ENCODE peak calls at places on chromosomes 12 and 14, in ten cellular contexts. F is endothelial cell of umbilical vein, Y is stomach, R is cardiac fibroblast, L is body of pancreas, H is kidney, M is coronary artery, G is AG10803, B is choroid plexus epithelial cell, Q is WERI-Rb-1. E is an unnamed sample.

GRCh38 chr14:91354979-91355685 is 62.5 kb downstream of the CCDC88C start:
- DNase-seq in F (no peak), Y (no peak), R (no peak), L (no peak), H (peak; percentile 67), M (no peak), G (no peak), B (no peak), Q (peak; percentile 54), E (no peak)

GRCh38 chr12:71640316-71640715 is 23.3 kb downstream of the ZFC3H1 start:
- DNase-seq in F (no peak), Y (peak; percentile 28), R (no peak), L (peak; percentile 25), H (no peak), M (no peak), G (no peak), B (no peak), Q (no peak), E (no peak)

GRCh38 chr12:96985515-96986362 is 78.7 kb downstream of the NEDD1 start:
- DNase-seq in F (peak; percentile 23), Y (peak; percentile 35), R (peak; percentile 16), L (peak; percentile 45), H (no peak), M (no peak), G (no peak), B (peak; percentile 9), Q (peak; percentile 18), E (peak; percentile 49)

GRCh38 chr14:49033131-49033530 is 553.0 kb downstream of the RPS29 start:
- DNase-seq in F (no peak), Y (no peak), R (no peak), L (no peak), H (no peak), M (no peak), G (no peak), B (no peak), Q (no peak), E (no peak)

GRCh38 chr14:99892406-99892805 is 99.2 kb downstream of the EML1 start:
- DNase-seq in F (no peak), Y (no peak), R (no peak), L (no peak), H (no peak), M (no peak), G (no peak), B (no peak), Q (no peak), E (no peak)

GRCh38 chr12:124039276-124039675 is 66.3 kb downstream of the ZNF664 start:
- DNase-seq in F (no peak), Y (no peak), R (peak; percentile 54), L (peak; percentile 69), H (no peak), M (no peak), G (peak; percentile 62), B (peak; percentile 75), Q (no peak), E (no peak)

GRCh38 chr12:49288922-49289555 is 5.9 kb upstream of the PRPH start:
- DNase-seq in F (no peak), Y (no peak), R (no peak), L (no peak), H (peak; percentile 52), M (no peak), G (no peak), B (no peak), Q (no peak), E (no peak)

GRCh38 chr14:70170976-70171375 is 17.8 kb downstream of the SLC8A3 start:
- DNase-seq in F (no peak), Y (no peak), R (no peak), L (no peak), H (no peak), M (no peak), G (no peak), B (no peak), Q (no peak), E (no peak)

GRCh38 chr12:109726511-109727038 is 12.9 kb downstream of the FAM222A start:
- DNase-seq in F (no peak), Y (no peak), R (no peak), L (no peak), H (peak; percentile 54), M (no peak), G (no peak), B (no peak), Q (no peak), E (no peak)

GRCh38 chr12:75452675-75453330 is 27.8 kb upstream of the GLIPR1 start:
- DNase-seq in F (no peak), Y (no peak), R (peak; percentile 64), L (no peak), H (no peak), M (no peak), G (peak; percentile 45), B (peak; percentile 51), Q (no peak), E (no peak)

GRCh38 chr12:78278706-78279105 is 448.0 kb downstream of the NAV3 start:
- DNase-seq in F (no peak), Y (no peak), R (no peak), L (no peak), H (no peak), M (no peak), G (no peak), B (no peak), Q (no peak), E (no peak)

GRCh38 chr12:103505371-103506236 is 9.8 kb upstream of the C12orf42 start:
- DNase-seq in F (no peak), Y (no peak), R (no peak), L (no peak), H (no peak), M (no peak), G (no peak), B (no peak), Q (no peak), E (no peak)

GRCh38 chr12:546920-547845 is 87.4 kb downstream of the B4GALNT3 start:
- DNase-seq in F (peak; percentile 61), Y (peak; percentile 75), R (peak; percentile 56), L (peak; percentile 68), H (peak; percentile 88), M (no peak), G (peak; percentile 44), B (peak; percentile 51), Q (peak; percentile 73), E (peak; percentile 78)

GRCh38 chr14:22980672-22981089 is 1.7 kb downstream of the AJUBA start:
- DNase-seq in F (no peak), Y (peak; percentile 57), R (peak; percentile 34), L (peak; percentile 57), H (peak; percentile 83), M (no peak), G (peak; percentile 67), B (no peak), Q (no peak), E (peak; percentile 85)

GRCh38 chr12:40632171-40632570 is 60.1 kb upstream of the CNTN1 start:
- DNase-seq in F (no peak), Y (no peak), R (no peak), L (no peak), H (no peak), M (no peak), G (no peak), B (no peak), Q (no peak), E (no peak)

GRCh38 chr12:104733717-104734175 is 224.3 kb downstream of the SLC41A2 start:
- DNase-seq in F (no peak), Y (no peak), R (peak; percentile 6), L (peak; percentile 32), H (no peak), M (no peak), G (no peak), B (no peak), Q (peak; percentile 45), E (no peak)

DNA sequence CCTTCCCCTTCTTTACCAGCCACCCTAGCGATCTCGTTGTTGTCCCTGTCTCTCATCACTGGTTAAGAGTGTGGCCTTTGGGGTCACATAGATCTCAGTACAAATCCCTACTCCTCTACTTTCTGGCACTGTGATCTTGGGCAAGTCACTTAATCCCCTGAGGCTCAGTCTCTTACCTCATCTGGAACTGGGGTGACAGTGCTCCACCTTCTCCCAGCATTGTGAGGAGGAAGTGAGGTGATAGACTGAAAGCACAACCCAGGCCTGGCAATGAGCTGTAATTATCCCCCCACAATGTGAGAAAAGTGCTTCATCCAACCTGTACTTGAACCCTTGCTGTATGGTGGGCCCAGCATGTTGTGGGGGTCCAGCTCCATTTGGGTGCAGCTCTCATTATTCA is 48.0 kb downstream of the IRAK3 start:
- DNase-seq in F (no peak), Y (no peak), R (no peak), L (no peak), H (no peak), M (no peak), G (no peak), B (no peak), Q (no peak), E (no peak)
- H3K4me3 ChIP-seq in F (no peak overlapping the region), Y (no peak overlapping the region), R (no peak overlapping the region), L (no peak overlapping the region), H (no peak overlapping the region), M (no peak overlapping the region), G (no peak overlapping the region), B (no peak overlapping the region), Q (no peak overlapping the region), E (no peak overlapping the region)

DNA sequence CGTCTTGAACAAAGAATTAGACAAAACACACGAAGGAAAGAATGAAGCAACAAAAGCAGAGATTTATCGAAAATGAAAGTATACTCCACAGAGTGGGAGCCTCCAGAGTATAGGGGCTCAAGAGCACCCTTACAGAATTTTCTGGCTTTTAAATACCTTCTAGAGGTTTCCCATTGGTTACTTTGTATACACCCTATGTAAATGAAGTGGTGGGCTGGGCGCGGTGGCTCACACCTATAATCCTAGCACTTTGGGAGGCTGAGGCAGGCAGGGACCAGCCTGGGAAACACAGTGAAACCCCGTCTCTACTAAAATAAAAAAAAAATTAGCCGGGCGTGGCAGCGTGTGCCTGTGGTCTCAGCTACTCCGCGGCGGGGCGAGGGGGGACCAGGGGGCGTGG is 13.1 kb upstream of the DNM1L start:
- DNase-seq in F (no peak), Y (no peak), R (no peak), L (no peak), H (no peak), M (no peak), G (no peak), B (no peak), Q (no peak), E (no peak)
- H3K4me3 ChIP-seq in F (no peak overlapping the region), Y (no peak overlapping the region), R (no peak overlapping the region), L (no peak overlapping the region), H (peak overlapping the region; percentile 32), M (no peak overlapping the region), G (no peak overlapping the region), B (no peak overlapping the region), Q (no peak overlapping the region), E (no peak overlapping the region)

GRCh38 chr12:122729583-122730214 is 945 bp downstream of the HCAR1 start:
- DNase-seq in F (no peak), Y (no peak), R (no peak), L (no peak), H (no peak), M (no peak), G (no peak), B (no peak), Q (no peak), E (no peak)
- H3K4me3 ChIP-seq in F (no peak overlapping the region), Y (peak overlapping the region; percentile 49), R (no peak overlapping the region), L (no peak overlapping the region), H (peak overlapping the region; percentile 72), M (no peak overlapping the region), G (no peak overlapping the region), B (peak overlapping the region; percentile 56), Q (no peak overlapping the region), E (no peak overlapping the region)

DNA sequence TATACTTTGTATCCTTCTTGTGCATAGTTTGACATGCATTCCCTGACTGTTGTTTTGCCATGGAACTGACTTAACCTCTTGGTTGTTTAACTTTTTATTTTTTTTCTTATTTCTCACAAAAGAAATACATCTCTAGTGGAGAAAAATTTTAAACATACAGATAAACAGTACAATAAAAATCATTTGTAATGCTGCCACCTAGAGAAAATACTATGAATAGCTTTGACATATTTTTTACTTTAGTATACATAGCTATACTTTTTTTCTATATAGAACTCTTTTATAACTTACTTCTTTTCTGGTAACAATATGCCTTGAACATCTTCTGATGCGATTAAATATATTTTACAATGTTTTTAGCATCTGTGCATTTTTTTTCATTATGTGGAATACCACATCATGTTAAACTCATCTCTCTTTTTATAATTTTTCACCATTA is 184.5 kb downstream of the AKAP6 start:
- DNase-seq in F (peak; percentile 60), Y (no peak), R (peak; percentile 48), L (no peak), H (no peak), M (no peak), G (peak; percentile 58), B (peak; percentile 58), Q (no peak), E (no peak)
- H3K4me3 ChIP-seq in F (no peak overlapping the region), Y (no peak overlapping the region), R (no peak overlapping the region), L (no peak overlapping the region), H (no peak overlapping the region), M (no peak overlapping the region), G (no peak overlapping the region), B (no peak overlapping the region), Q (no peak overlapping the region), E (no peak overlapping the region)

E was measured in hepatocyte.